ENCODE peak calls at places on chromosome 11, in five cellular contexts. C is WERI-Rb-1, J is neuronal stem cell, Z is BJ, I is heart left ventricle. M is an unnamed sample.

GRCh38 chr11:92276773-92277172 is 52.2 kb downstream of the FAT3 start:
- DNase-seq in C (no peak), Z (peak), J (no peak), I (no peak), M (no peak)

GRCh38 chr11:33668468-33668825 is 32.2 kb downstream of the C11orf91 start:
- DNase-seq in I (no peak), J (no peak), C (no peak), Z (no peak), M (no peak)

GRCh38 chr11:126282361-126282741 is 542 bp upstream of the TIRAP start:
- DNase-seq in C (peak), Z (no peak), J (no peak), I (peak), M (no peak)

GRCh38 chr11:60360621-60361020 is 17.7 kb upstream of the MS4A7 start:
- DNase-seq in C (no peak), J (no peak), I (no peak), Z (no peak), M (no peak)

GRCh38 chr11:132453411-132453810 is 1078.9 kb downstream of the OPCML start:
- DNase-seq in I (no peak), C (no peak), Z (no peak), J (no peak), M (no peak)

GRCh38 chr11:11416502-11416901 is 63.5 kb upstream of the CSNK2A3 start:
- DNase-seq in C (no peak), I (no peak), Z (no peak), J (no peak), M (no peak)

GRCh38 chr11:62497132-62497915 is 49.3 kb downstream of the AHNAK start:
- DNase-seq in C (peak), J (no peak), I (peak), Z (no peak), M (no peak)

GRCh38 chr11:86955674-86956522 is 703 bp upstream of the FZD4 start:
- DNase-seq in Z (no peak), C (peak), I (peak), J (peak), M (no peak)

GRCh38 chr11:116030697-116031331 is 526.6 kb upstream of the CADM1 start:
- DNase-seq in C (no peak), Z (no peak), I (no peak), J (no peak), M (no peak)

GRCh38 chr11:121309688-121310087 is 17.1 kb downstream of the SC5D start:
- DNase-seq in C (no peak), I (no peak), J (no peak), Z (no peak), M (no peak)

DNA sequence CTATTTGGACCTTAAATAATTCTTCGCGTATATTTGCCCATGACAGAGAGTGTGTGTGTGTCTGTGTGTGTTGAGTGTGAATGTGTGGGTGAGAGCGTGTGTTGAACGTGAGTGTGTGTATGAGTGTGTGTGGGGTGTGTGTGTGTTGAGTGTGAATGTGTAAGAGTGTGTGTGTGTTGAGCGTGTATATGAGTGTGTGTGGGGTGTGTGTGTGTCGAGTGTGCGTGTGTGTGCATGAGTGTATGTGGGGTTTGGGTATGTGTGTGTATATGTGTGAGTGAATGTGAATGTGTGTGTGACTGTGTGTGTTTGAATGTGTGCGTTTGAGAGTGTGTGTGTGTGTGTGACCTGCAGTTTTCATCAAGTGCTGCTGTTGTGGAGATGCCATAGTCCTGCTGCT is 26.8 kb downstream of the GAL start:
- DNase-seq in I (no peak), J (no peak), Z (no peak), C (no peak), M (no peak)
- H3K4me3 ChIP-seq in I (no peak), J (no peak), Z (no peak), C (no peak), M (no peak)

DNA sequence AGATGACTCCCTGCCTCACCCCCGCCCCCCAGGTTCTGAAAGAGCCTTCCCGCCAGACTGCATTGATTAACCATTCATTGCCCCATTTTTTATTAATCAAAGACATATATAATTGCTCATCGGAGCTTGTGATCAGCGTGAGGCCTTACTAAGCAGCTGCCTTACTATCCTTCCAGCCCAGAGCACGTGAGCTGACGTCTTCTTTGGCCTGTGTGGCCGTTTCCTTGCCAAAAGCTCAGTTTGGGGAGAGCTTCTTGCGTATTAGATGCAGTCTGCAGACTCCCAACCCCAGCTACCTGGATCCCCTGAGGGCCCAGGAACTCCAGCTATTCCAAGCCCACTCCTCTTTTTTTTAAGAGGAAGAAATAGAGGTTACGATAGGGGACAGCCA is 766 bp upstream of the SLC43A3 start:
- DNase-seq in I (peak), C (no peak), Z (no peak), J (no peak), M (no peak)
- H3K4me3 ChIP-seq in I (no peak), C (no peak), Z (no peak), J (no peak), M (no peak)

GRCh38 chr11:114064216-114064615 is 4.7 kb downstream of the ZBTB16 start:
- DNase-seq in I (no peak), C (no peak), J (no peak), Z (no peak), M (no peak)

GRCh38 chr11:114063149-114063828 is 3.8 kb downstream of the ZBTB16 start:
- DNase-seq in J (no peak), Z (no peak), C (no peak), I (peak), M (no peak)

GRCh38 chr11:114065094-114065493 is 5.6 kb downstream of the ZBTB16 start:
- DNase-seq in Z (no peak), C (no peak), J (no peak), I (no peak), M (no peak)

GRCh38 chr11:114062272-114062671 is 2.8 kb downstream of the ZBTB16 start:
- DNase-seq in C (no peak), J (no peak), Z (no peak), I (no peak), M (no peak)

GRCh38 chr11:114063829-114064201 is 4.3 kb downstream of the ZBTB16 start:
- DNase-seq in I (no peak), Z (no peak), C (no peak), J (no peak), M (no peak)
- H3K4me3 ChIP-seq in I (no peak), Z (no peak), C (no peak), J (no peak), M (no peak)

DNA sequence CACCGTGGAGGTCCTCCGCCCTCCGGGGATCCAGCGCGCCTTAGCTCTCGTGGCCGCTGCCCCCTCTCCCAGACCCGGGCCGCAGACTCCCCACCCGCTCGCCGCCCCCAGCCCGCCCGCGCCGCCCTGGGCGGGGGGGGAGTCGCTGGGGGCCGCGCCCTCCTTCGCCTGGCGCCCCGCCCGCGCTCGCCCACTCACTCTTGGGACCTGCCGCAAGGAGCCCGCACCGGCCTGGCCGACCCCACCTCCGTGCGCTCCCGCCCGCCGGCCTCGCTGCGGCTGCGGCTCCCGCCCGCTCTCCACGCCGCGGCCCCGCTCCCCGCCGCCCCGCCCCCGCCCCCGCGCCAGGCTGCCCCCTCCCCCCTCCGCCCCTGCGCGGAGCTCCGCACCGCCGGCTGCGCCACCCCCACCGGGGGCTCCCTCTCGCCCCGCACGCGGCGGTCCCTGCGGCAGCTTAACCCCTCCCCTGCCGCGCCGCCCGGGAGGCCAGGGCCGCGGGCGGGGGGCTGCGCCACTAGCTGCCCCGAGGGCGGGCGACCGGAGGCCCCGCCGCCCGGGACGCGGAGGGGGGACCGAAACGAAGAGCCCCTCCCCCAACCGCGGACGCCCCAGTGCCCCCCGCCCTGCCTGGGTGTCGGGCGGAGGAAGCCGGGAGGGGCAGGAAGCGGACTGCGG is 739 bp upstream of the RASGRP2 start:
- DNase-seq in J (no peak), Z (no peak), I (no peak), C (no peak), M (no peak)
- H3K4me3 ChIP-seq in J (peak), Z (peak), I (peak), C (peak), M (peak)

DNA sequence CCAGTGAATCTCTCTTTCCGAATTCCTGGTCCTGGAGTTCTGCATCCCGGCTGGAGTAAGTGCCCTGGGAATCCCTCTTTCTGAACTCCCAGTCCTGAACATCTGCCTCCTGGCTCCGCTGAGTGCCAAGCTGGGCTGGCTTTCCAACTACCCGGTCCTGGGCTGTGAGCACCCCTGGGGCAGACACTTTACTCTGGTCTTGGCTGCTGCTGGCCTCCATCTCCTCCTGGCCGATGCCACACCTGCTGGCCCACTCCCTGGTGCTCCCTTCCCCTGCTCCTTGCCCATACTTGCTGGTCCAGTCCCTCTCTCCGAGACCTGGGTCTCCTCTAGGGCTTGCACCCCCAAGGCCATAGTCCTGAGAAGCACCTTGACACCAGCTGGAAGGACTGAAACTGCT is 14.7 kb downstream of the TNKS1BP1 start:
- DNase-seq in C (no peak), Z (no peak), J (no peak), I (no peak), M (no peak)
- H3K4me3 ChIP-seq in C (no peak), Z (no peak), J (no peak), I (no peak), M (no peak)

GRCh38 chr11:8167796-8168195 is 1.0 kb downstream of the RIC3 start:
- DNase-seq in J (no peak), C (no peak), Z (no peak), I (no peak), M (no peak)
- H3K4me3 ChIP-seq in J (peak), C (peak), Z (no peak), I (no peak), M (no peak)

DNA sequence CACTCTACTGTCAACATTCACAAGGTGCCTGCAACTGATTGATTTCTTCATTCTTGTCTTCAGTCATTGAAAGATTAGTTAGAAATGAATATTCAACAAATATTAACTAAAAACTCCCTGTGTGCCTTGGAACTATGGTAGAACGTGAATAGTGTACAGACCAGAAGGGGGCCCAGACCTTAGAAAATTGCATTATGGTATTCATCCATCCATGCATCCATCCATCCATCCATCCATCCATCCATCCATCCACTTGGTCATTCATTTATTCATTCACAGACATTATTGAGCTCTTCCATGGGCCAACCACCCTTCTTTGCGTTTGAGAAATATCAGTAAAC is 10.2 kb upstream of the ACCSL start:
- DNase-seq in C (no peak), J (no peak), I (no peak), Z (no peak), M (no peak)
- H3K4me3 ChIP-seq in C (no peak), J (no peak), I (no peak), Z (no peak), M (no peak)

M was measured in SK-N-MC.